ENCODE peak calls at places on chromosomes 4 and X, in five cellular contexts. G, M, F, X and I are unnamed samples. For H3K27me3, the result is how much of the 10 kb centered on the place peaks cover.

GRCh38 chrX:133531012-133531411 is 115.7 kb upstream of the GPC4 start:
- DNase-seq in F (no peak), G (no peak), X (no peak), M (no peak), I (no peak)

GRCh38 chrX:13432376-13432775 is 112.5 kb upstream of the ATXN3L start:
- DNase-seq in F (no peak), M (no peak), X (no peak), G (no peak), I (no peak)

GRCh38 chrX:1212532-1212931 is at the start of gene CRLF2:
- DNase-seq in F (no peak), X (no peak), G (no peak), M (no peak), I (no peak)

GRCh38 chr4:89752932-89753598 is 83.9 kb downstream of the SNCA start:
- DNase-seq in F (no peak), M (no peak), G (no peak), X (no peak), I (no peak)

GRCh38 chr4:35725131-35725530 is 519.2 kb downstream of the ARAP2 start:
- DNase-seq in G (no peak), M (no peak), F (no peak), X (no peak), I (no peak)

GRCh38 chr4:87557348-87557747 is 28.2 kb upstream of the SPARCL1 start:
- DNase-seq in X (no peak), G (no peak), F (no peak), M (no peak), I (no peak)

GRCh38 chrX:101799387-101799786 is 132.4 kb downstream of the ZMAT1 start:
- DNase-seq in F (peak), M (peak), X (peak), G (peak), I (peak)

GRCh38 chr4:151917145-151917775 is 156.5 kb upstream of the GATB start:
- DNase-seq in X (no peak), G (no peak), M (no peak), F (no peak), I (no peak)

GRCh38 chrX:97860206-97860605 is 976.5 kb downstream of the RPA4 start:
- DNase-seq in G (no peak), F (no peak), X (no peak), M (no peak), I (no peak)

GRCh38 chr4:78372282-78372988 is 179.1 kb upstream of the ANXA3 start:
- DNase-seq in F (no peak), X (no peak), G (no peak), M (no peak), I (no peak)

GRCh38 chrX:148928803-148929202 is 428.4 kb downstream of the AFF2 start:
- DNase-seq in G (no peak), F (no peak), M (no peak), X (no peak), I (no peak)

GRCh38 chr4:104829761-104830160 is 316.9 kb upstream of the TET2 start:
- DNase-seq in M (no peak), G (no peak), X (no peak), F (no peak), I (no peak)

GRCh38 chrX:9342581-9343051 is 122.2 kb upstream of the TBL1X start:
- DNase-seq in G (peak), X (peak), M (peak), F (peak), I (peak)

DNA sequence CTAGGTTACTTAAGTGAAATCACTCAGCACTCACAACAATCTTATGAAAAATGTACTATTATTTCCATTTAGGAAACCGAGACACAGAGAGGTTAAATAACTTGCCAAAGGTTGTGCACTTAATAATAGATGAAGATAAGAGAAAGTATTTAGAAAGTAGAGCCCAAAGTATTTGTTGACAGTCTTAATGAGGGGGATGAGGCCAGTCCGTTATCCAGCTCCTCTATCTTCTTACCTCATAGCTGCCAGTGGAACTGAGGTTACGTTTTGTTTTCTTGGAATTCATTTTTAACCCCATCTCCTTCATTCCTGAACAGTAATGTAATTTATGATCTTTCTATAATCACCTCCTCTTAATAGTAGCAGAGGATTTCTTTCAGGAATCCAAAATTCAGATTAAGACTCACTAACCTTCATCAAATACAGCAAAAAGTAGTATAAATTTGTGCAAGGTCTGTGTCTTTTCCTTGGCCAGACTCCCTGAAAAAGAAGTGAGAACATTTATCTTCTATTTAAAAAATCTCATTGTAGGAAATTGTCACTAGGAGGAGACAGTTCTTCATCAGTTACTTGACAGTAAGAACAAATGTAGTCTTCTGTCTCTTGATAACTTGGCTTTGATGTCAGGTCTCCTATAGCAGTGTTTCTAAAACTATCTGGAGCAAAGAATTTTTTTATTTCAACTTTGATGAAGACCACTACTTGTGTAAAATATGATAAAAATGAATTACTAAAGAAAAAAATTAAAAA is 35.5 kb downstream of the F8 start:
- DNase-seq in X (no peak), F (no peak), M (no peak), G (no peak), I (no peak)
- TF ChIP-seq CTCF in X (no peak), F (no peak), M (no peak), G (no peak), I (peak)

GRCh38 chr4:188987011-188987410 is 847.8 kb downstream of the TRIML1 start:
- DNase-seq in M (no peak), F (no peak), X (no peak), G (no peak), I (no peak)

GRCh38 chr4:188992706-188993105 is 853.5 kb downstream of the TRIML1 start:
- DNase-seq in F (no peak), X (no peak), G (no peak), M (no peak), I (no peak)

GRCh38 chr4:188986271-188986689 is 847.0 kb downstream of the TRIML1 start:
- DNase-seq in M (no peak), X (no peak), G (no peak), F (no peak), I (no peak)

GRCh38 chr4:188988131-188988530 is 848.9 kb downstream of the TRIML1 start:
- DNase-seq in G (no peak), F (no peak), M (no peak), X (no peak), I (no peak)

DNA sequence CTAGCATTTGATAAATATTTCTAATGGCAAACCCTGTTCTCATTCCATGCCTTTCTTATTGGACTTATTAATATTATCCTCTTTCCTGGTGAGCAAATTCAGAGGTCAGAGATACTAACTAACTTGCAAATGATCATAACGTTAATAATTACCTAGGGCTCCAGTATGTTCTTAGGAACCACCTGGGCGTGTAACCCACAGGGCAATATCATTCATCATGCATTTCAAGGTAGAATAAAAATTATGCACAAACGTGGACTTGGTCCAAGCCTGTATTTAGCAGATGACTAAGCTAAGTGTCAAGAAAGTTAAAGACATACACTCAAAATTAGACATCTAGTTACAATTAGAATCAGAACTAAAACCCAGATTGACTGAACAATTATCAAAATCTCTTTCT is 850.1 kb downstream of the TRIML1 start:
- DNase-seq in G (no peak), M (no peak), F (no peak), X (no peak), I (no peak)
- H3K27me3 ChIP-seq in G (under half), M (under half), F (under half), X (under half), I (under half)

GRCh38 chr4:168880811-168881595 is 129.1 kb downstream of the CBR4 start:
- DNase-seq in G (no peak), M (no peak), X (no peak), F (no peak), I (no peak)
- H3K27ac ChIP-seq in G (no peak), M (peak), X (no peak), F (peak), I (no peak)

GRCh38 chrX:47247206-47247998 is 14.6 kb downstream of the USP11 start:
- DNase-seq in F (no peak), X (no peak), G (no peak), M (no peak), I (no peak)
- TF ChIP-seq CTCF in F (no peak), X (no peak), G (no peak), M (no peak), I (no peak)

GRCh38 chrX:87664381-87664780 is 146.8 kb downstream of the KLHL4 start:
- DNase-seq in M (no peak), F (no peak), X (no peak), G (no peak), I (no peak)

GRCh38 chrX:87661761-87662160 is 144.2 kb downstream of the KLHL4 start:
- DNase-seq in G (no peak), F (no peak), X (no peak), M (no peak), I (no peak)

GRCh38 chrX:87663421-87663820 is 145.8 kb downstream of the KLHL4 start:
- DNase-seq in X (no peak), G (no peak), M (no peak), F (no peak), I (no peak)
- H3K27me3 ChIP-seq in X (under half), G (under half), M (under half), F (under half), I (under half)

DNA sequence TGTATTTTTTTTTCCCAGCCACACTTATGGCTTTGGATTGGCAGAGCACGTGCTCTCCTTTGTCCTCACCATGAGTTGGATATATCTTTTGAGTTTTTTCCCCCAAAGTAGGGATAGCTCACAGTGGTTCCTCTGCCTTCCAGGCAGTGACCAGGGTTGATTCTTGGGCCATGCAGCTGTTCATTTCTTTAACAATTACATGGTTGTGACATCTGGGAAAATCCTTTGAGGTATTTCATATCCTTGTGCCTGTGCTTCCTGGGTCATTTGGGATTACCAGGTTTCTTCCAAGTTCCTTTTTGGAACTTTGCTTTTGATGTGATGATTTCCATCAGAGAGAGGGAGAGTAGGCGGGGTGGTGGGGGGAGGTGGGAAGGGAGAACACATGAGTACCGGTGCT is 15.6 kb downstream of the BCORL1 start:
- DNase-seq in M (no peak), G (no peak), F (no peak), X (no peak), I (no peak)
- H3K27ac ChIP-seq in M (no peak), G (no peak), F (no peak), X (no peak), I (no peak)